ENCODE peak calls at places on chromosomes 2 and 18, in ten cellular contexts. Q is foreskin fibroblast, V is NCI-H69, C is brain microvascular endothelial cell, A is Right ventricle myocardium superior, X is thoracic aorta, O is NCI-H345, N is AG04449, B is choroid plexus epithelial cell, L is adipocyte. I is an unnamed sample.

GRCh38 chr2:43210467-43211303 is 15.7 kb downstream of the ZFP36L2 start:
- DNase-seq in A (peak), C (peak), V (peak), Q (peak), L (no peak), O (no peak), X (peak), N (no peak), B (peak), I (no peak)

GRCh38 chr2:20609349-20609994 is 41.4 kb downstream of the HS1BP3 start:
- DNase-seq in X (no peak), L (no peak), Q (peak), V (peak), B (peak), C (peak), A (peak), O (peak), N (no peak), I (peak)

GRCh38 chr2:39435254-39435653 is 1.8 kb downstream of the MAP4K3 start:
- DNase-seq in V (peak), A (no peak), Q (peak), B (peak), L (peak), N (no peak), C (no peak), O (no peak), X (no peak), I (no peak)

GRCh38 chr2:144959416-144959815 is 439.5 kb upstream of the ZEB2 start:
- DNase-seq in O (no peak), V (no peak), Q (peak), X (no peak), L (no peak), N (no peak), A (no peak), C (no peak), B (no peak), I (peak)

GRCh38 chr18:6107794-6108193 is 212.5 kb upstream of the TMEM200C start:
- DNase-seq in L (no peak), V (no peak), N (no peak), Q (no peak), A (no peak), B (no peak), O (peak), X (no peak), C (no peak), I (no peak)

GRCh38 chr18:48896875-48897511 is 53.8 kb downstream of the SMAD7 start:
- DNase-seq in C (no peak), B (peak), Q (peak), V (peak), A (peak), O (no peak), N (no peak), L (no peak), X (no peak), I (peak)

GRCh38 chr18:48455555-48456478 is 46.6 kb upstream of the ZBTB7C start:
- DNase-seq in B (peak), C (peak), O (no peak), V (peak), X (no peak), Q (peak), N (peak), A (no peak), L (peak), I (peak)

GRCh38 chr2:122105885-122106221 is 350.4 kb downstream of the TSN start:
- DNase-seq in L (no peak), Q (no peak), V (no peak), A (no peak), O (no peak), B (no peak), C (no peak), N (no peak), X (no peak), I (no peak)

GRCh38 chr2:55231546-55232083 is 478 bp downstream of the CLHC1 start:
- DNase-seq in C (no peak), X (no peak), L (peak), A (no peak), N (no peak), O (no peak), V (peak), Q (peak), B (peak), I (no peak)

GRCh38 chr2:168594778-168595177 is 138.7 kb downstream of the CERS6 start:
- DNase-seq in B (no peak), C (no peak), N (no peak), X (no peak), V (no peak), O (no peak), L (no peak), A (no peak), Q (no peak), I (no peak)

GRCh38 chr2:37375721-37376399 is 31.4 kb downstream of the QPCT start:
- DNase-seq in B (no peak), N (no peak), Q (peak), A (no peak), X (no peak), O (no peak), C (no peak), V (no peak), L (no peak), I (no peak)

GRCh38 chr18:24937624-24938285 is 414.2 kb downstream of the ZNF521 start:
- DNase-seq in V (no peak), L (no peak), B (no peak), X (no peak), A (no peak), Q (peak), N (no peak), C (no peak), O (no peak), I (peak)

GRCh38 chr2:46486441-46486840 is 7.1 kb downstream of the TMEM247 start:
- DNase-seq in B (no peak), X (no peak), O (no peak), C (no peak), A (no peak), V (no peak), L (no peak), N (no peak), Q (peak), I (peak)

I was measured in M059J.